ENCODE peak calls at places on chromosome 22, in five cellular contexts. One of them, this sample, is unnamed. For H3K4me1, the result is how much of the 10 kb centered on the place peaks cover.

GRCh38 chr22:37230673-37231405 is 13.2 kb downstream of the RAC2 start:
- DNase-seq in A549: no peak
- DNase-seq in sigmoid colon: no peak
- DNase-seq in esophagus muscularis mucosa: no peak
- DNase-seq in heart left ventricle: no peak
- DNase-seq in this sample: no peak

GRCh38 chr22:26359156-26359555 is 69.9 kb upstream of the ASPHD2 start:
- DNase-seq in A549: no peak
- DNase-seq in sigmoid colon: no peak
- DNase-seq in esophagus muscularis mucosa: no peak
- DNase-seq in heart left ventricle: no peak
- DNase-seq in this sample: no peak

GRCh38 chr22:26259510-26259909 is 90.2 kb downstream of the SEZ6L start:
- DNase-seq in A549: no peak
- DNase-seq in sigmoid colon: no peak
- DNase-seq in esophagus muscularis mucosa: no peak
- DNase-seq in heart left ventricle: peak
- DNase-seq in this sample: no peak

GRCh38 chr22:47300698-47301405 is 538.4 kb downstream of the TBC1D22A start:
- DNase-seq in A549: no peak
- DNase-seq in sigmoid colon: no peak
- DNase-seq in esophagus muscularis mucosa: peak
- DNase-seq in heart left ventricle: no peak
- DNase-seq in this sample: no peak

GRCh38 chr22:50340157-50340879 is 2.8 kb upstream of the PPP6R2 start:
- DNase-seq in A549: no peak
- DNase-seq in sigmoid colon: no peak
- DNase-seq in esophagus muscularis mucosa: no peak
- DNase-seq in heart left ventricle: no peak
- DNase-seq in this sample: no peak

GRCh38 chr22:17772963-17773605 is 1.2 kb downstream of the BID start:
- DNase-seq in A549: no peak
- DNase-seq in sigmoid colon: peak
- DNase-seq in esophagus muscularis mucosa: no peak
- DNase-seq in heart left ventricle: peak
- DNase-seq in this sample: no peak

GRCh38 chr22:35425971-35426800 is 26.2 kb downstream of the MCM5 start:
- DNase-seq in A549: no peak
- DNase-seq in sigmoid colon: no peak
- DNase-seq in esophagus muscularis mucosa: no peak
- DNase-seq in heart left ventricle: no peak
- DNase-seq in this sample: no peak

GRCh38 chr22:34975721-34976120 is 90.2 kb upstream of the ISX start:
- DNase-seq in A549: no peak
- DNase-seq in sigmoid colon: no peak
- DNase-seq in esophagus muscularis mucosa: no peak
- DNase-seq in heart left ventricle: no peak
- DNase-seq in this sample: no peak

GRCh38 chr22:35622132-35622913 is 5.2 kb upstream of the MB start:
- DNase-seq in A549: no peak
- DNase-seq in sigmoid colon: peak
- DNase-seq in esophagus muscularis mucosa: no peak
- DNase-seq in heart left ventricle: peak
- DNase-seq in this sample: no peak

GRCh38 chr22:36738416-36739020 is 35.0 kb upstream of the CACNG2 start:
- DNase-seq in A549: no peak
- DNase-seq in sigmoid colon: peak
- DNase-seq in esophagus muscularis mucosa: no peak
- DNase-seq in heart left ventricle: no peak
- DNase-seq in this sample: no peak

GRCh38 chr22:18091916-18092526 is 14.2 kb downstream of the PEX26 start:
- DNase-seq in A549: peak
- DNase-seq in sigmoid colon: peak
- DNase-seq in esophagus muscularis mucosa: peak
- DNase-seq in heart left ventricle: peak
- DNase-seq in this sample: no peak

GRCh38 chr22:49771266-49772065 is 56.2 kb downstream of the BRD1 start:
- DNase-seq in A549: no peak
- DNase-seq in sigmoid colon: peak
- DNase-seq in esophagus muscularis mucosa: no peak
- DNase-seq in heart left ventricle: no peak
- DNase-seq in this sample: no peak

GRCh38 chr22:48959496-48959895 is 868.2 kb downstream of the BRD1 start:
- DNase-seq in A549: no peak
- DNase-seq in sigmoid colon: no peak
- DNase-seq in esophagus muscularis mucosa: peak
- DNase-seq in heart left ventricle: no peak
- DNase-seq in this sample: no peak

GRCh38 chr22:49210606-49211005 is 617.1 kb downstream of the BRD1 start:
- DNase-seq in A549: no peak
- DNase-seq in sigmoid colon: peak
- DNase-seq in esophagus muscularis mucosa: no peak
- DNase-seq in heart left ventricle: no peak
- DNase-seq in this sample: no peak

GRCh38 chr22:23226497-23226850 is 46.2 kb downstream of the BCR start:
- DNase-seq in A549: no peak
- DNase-seq in sigmoid colon: no peak
- DNase-seq in esophagus muscularis mucosa: no peak
- DNase-seq in heart left ventricle: no peak
- DNase-seq in this sample: no peak

GRCh38 chr22:21445437-21446127 is 21.6 kb upstream of the TMEM191C start:
- DNase-seq in A549: no peak
- DNase-seq in sigmoid colon: peak
- DNase-seq in esophagus muscularis mucosa: no peak
- DNase-seq in heart left ventricle: peak
- DNase-seq in this sample: no peak

GRCh38 chr22:50219800-50220602 is 19.2 kb downstream of the SELENOO start:
- DNase-seq in A549: no peak
- DNase-seq in sigmoid colon: no peak
- DNase-seq in esophagus muscularis mucosa: no peak
- DNase-seq in heart left ventricle: no peak
- DNase-seq in this sample: no peak

GRCh38 chr22:23501244-23501643 is 78.8 kb downstream of the IGLL1 start:
- DNase-seq in A549: no peak
- DNase-seq in sigmoid colon: peak
- DNase-seq in esophagus muscularis mucosa: no peak
- DNase-seq in heart left ventricle: no peak
- DNase-seq in this sample: no peak

GRCh38 chr22:21947040-21948014 is 5.3 kb downstream of the PPM1F start:
- DNase-seq in A549: no peak
- DNase-seq in sigmoid colon: no peak
- DNase-seq in esophagus muscularis mucosa: no peak
- DNase-seq in heart left ventricle: peak
- DNase-seq in this sample: no peak

GRCh38 chr22:49205401-49205800 is 622.3 kb downstream of the BRD1 start:
- DNase-seq in A549: no peak
- DNase-seq in sigmoid colon: peak
- DNase-seq in esophagus muscularis mucosa: no peak
- DNase-seq in heart left ventricle: no peak
- DNase-seq in this sample: no peak

GRCh38 chr22:31036671-31037550 is 44.2 kb upstream of the SMTN start:
- DNase-seq in A549: no peak
- DNase-seq in sigmoid colon: peak
- DNase-seq in esophagus muscularis mucosa: no peak
- DNase-seq in heart left ventricle: peak
- DNase-seq in this sample: no peak

GRCh38 chr22:17867160-17867785 is 93.0 kb upstream of the BID start:
- DNase-seq in A549: no peak
- DNase-seq in sigmoid colon: peak
- DNase-seq in esophagus muscularis mucosa: no peak
- DNase-seq in heart left ventricle: peak
- DNase-seq in this sample: no peak

GRCh38 chr22:27195104-27195503 is 537.7 kb downstream of the MIAT start:
- DNase-seq in A549: no peak
- DNase-seq in sigmoid colon: peak
- DNase-seq in esophagus muscularis mucosa: no peak
- DNase-seq in heart left ventricle: peak
- DNase-seq in this sample: no peak

GRCh38 chr22:23529166-23530103 is 50.7 kb downstream of the IGLL1 start:
- DNase-seq in A549: no peak
- DNase-seq in sigmoid colon: peak
- DNase-seq in esophagus muscularis mucosa: no peak
- DNase-seq in heart left ventricle: peak
- DNase-seq in this sample: no peak

DNA sequence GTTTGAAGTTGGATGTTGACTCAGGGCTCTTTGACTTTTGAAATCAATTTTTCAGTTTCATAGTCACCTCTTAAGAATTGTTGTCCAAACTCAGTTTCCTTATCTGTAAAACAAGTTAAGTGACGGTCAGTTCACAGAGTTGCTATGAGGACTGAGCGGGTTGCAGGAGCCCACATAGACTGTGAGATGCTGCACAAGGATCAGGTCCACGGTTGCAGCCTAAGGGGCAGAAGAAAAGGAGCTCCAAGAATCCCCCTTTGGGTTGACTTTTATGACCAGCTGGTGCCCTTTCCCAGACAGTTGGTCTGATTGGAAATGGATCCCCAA is 55.5 kb upstream of the TIMP3 start:
- DNase-seq in A549: no peak
- DNase-seq in sigmoid colon: no peak
- DNase-seq in esophagus muscularis mucosa: no peak
- DNase-seq in heart left ventricle: no peak
- DNase-seq in this sample: no peak
- H3K4me3 ChIP-seq in A549: no peak
- H3K4me3 ChIP-seq in sigmoid colon: no peak
- H3K4me3 ChIP-seq in esophagus muscularis mucosa: no peak
- H3K4me3 ChIP-seq in heart left ventricle: no peak
- H3K4me3 ChIP-seq in this sample: no peak

GRCh38 chr22:20204281-20204680 is 53.4 kb upstream of the CCDC188 start:
- DNase-seq in A549: no peak
- DNase-seq in sigmoid colon: no peak
- DNase-seq in esophagus muscularis mucosa: no peak
- DNase-seq in heart left ventricle: no peak
- DNase-seq in this sample: no peak

GRCh38 chr22:20203142-20204099 is 52.6 kb upstream of the CCDC188 start:
- DNase-seq in A549: no peak
- DNase-seq in sigmoid colon: no peak
- DNase-seq in esophagus muscularis mucosa: no peak
- DNase-seq in heart left ventricle: no peak
- DNase-seq in this sample: no peak

GRCh38 chr22:20200411-20200810 is 49.6 kb upstream of the CCDC188 start:
- DNase-seq in A549: no peak
- DNase-seq in sigmoid colon: no peak
- DNase-seq in esophagus muscularis mucosa: no peak
- DNase-seq in heart left ventricle: no peak
- DNase-seq in this sample: no peak

GRCh38 chr22:20199906-20200305 is 49.1 kb upstream of the CCDC188 start:
- DNase-seq in A549: no peak
- DNase-seq in sigmoid colon: no peak
- DNase-seq in esophagus muscularis mucosa: no peak
- DNase-seq in heart left ventricle: no peak
- DNase-seq in this sample: no peak

DNA sequence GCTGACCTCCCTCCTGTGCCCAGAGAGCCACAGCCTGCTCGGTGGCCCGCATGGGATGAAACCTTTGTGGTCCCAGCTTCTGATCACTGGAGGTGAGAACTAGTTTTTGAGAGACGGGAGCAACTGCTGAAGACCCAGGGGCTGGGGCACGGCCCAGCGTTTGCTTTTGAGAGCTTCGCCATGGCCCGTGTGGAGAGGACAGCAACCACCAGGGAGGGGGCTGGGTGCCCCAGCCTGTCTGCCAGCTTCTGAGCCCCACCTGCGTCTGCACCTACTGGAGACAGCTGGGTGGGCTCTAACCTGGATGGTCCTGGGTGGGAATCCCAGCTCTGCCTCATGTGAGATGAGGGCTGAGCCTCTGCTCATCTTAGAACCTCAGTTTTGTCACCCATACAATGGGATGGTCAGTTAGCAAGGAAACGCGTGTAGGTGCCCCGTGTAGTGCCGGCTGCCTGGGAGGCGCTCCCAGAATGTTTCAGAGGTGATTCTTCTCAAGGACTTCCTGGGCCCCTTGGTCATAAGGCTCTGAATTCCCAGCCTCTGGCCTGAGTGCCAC is 51.1 kb upstream of the CCDC188 start:
- DNase-seq in A549: no peak
- DNase-seq in sigmoid colon: no peak
- DNase-seq in esophagus muscularis mucosa: no peak
- DNase-seq in heart left ventricle: no peak
- DNase-seq in this sample: no peak
- TF ChIP-seq POLR2A in A549: no peak
- TF ChIP-seq POLR2A in sigmoid colon: no peak
- TF ChIP-seq POLR2A in esophagus muscularis mucosa: no peak
- TF ChIP-seq POLR2A in heart left ventricle: no peak
- TF ChIP-seq POLR2A in this sample: no peak

GRCh38 chr22:29310065-29310862 is 3.8 kb downstream of the GAS2L1 start:
- DNase-seq in A549: no peak
- DNase-seq in sigmoid colon: peak
- DNase-seq in esophagus muscularis mucosa: no peak
- DNase-seq in heart left ventricle: no peak
- DNase-seq in this sample: no peak
- H3K4me1 ChIP-seq in A549: half or more
- H3K4me1 ChIP-seq in sigmoid colon: under half
- H3K4me1 ChIP-seq in esophagus muscularis mucosa: half or more
- H3K4me1 ChIP-seq in heart left ventricle: half or more
- H3K4me1 ChIP-seq in this sample: half or more

GRCh38 chr22:45970709-45971388 is 6.1 kb downstream of the WNT7B start:
- DNase-seq in A549: no peak
- DNase-seq in sigmoid colon: no peak
- DNase-seq in esophagus muscularis mucosa: no peak
- DNase-seq in heart left ventricle: no peak
- DNase-seq in this sample: no peak

GRCh38 chr22:45972868-45973212 is 4.1 kb downstream of the WNT7B start:
- DNase-seq in A549: no peak
- DNase-seq in sigmoid colon: no peak
- DNase-seq in esophagus muscularis mucosa: no peak
- DNase-seq in heart left ventricle: no peak
- DNase-seq in this sample: no peak

GRCh38 chr22:45969801-45970464 is 7.0 kb downstream of the WNT7B start:
- DNase-seq in A549: no peak
- DNase-seq in sigmoid colon: no peak
- DNase-seq in esophagus muscularis mucosa: no peak
- DNase-seq in heart left ventricle: no peak
- DNase-seq in this sample: no peak

GRCh38 chr22:45972091-45972867 is 4.7 kb downstream of the WNT7B start:
- DNase-seq in A549: no peak
- DNase-seq in sigmoid colon: no peak
- DNase-seq in esophagus muscularis mucosa: no peak
- DNase-seq in heart left ventricle: no peak
- DNase-seq in this sample: no peak

DNA sequence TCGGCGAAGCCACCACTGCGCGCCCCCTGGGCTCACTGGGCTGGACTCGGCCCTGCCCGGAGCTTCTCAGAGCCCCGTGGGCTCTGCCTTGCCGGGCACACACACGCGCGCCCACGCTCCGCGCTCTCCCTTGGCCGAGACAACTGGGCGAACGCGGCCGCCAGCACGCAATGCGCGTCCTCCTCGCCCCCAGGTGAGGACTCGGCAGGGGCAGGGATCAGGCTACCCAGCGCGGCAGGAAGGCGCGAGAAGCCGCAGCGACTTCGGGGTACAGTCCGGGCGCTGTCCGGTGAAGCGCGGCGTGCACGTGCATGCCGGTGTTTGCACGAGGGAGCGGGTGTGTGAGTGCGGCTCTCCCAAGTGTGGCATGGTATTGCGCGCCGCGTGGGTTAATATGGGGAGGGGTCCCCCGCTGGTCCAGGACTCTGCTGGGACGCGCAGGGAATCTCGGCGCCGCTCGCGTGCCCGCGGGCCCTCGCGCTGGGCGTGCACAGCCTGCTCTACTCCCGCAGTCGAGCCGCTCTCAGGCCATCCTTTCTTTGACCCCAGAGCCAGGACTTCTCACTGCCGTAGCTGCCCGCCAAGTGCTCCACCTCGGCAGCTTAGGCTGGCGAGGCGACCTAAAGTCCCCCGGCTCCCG is 5.5 kb downstream of the WNT7B start:
- DNase-seq in A549: no peak
- DNase-seq in sigmoid colon: no peak
- DNase-seq in esophagus muscularis mucosa: no peak
- DNase-seq in heart left ventricle: no peak
- DNase-seq in this sample: no peak
- H3K4me3 ChIP-seq in A549: no peak
- H3K4me3 ChIP-seq in sigmoid colon: no peak
- H3K4me3 ChIP-seq in esophagus muscularis mucosa: peak
- H3K4me3 ChIP-seq in heart left ventricle: peak
- H3K4me3 ChIP-seq in this sample: peak

This sample was measured in esophagus squamous epithelium.